ENCODE peak calls at places on chromosomes 16 and 17, in ten cellular contexts. One of them, this sample, is unnamed.
A peak's percentile ranks its signal among the peaks of the same experiment; 100 is the strongest.

GRCh38 chr17:66964083-66964771 is at the start of gene CACNG4:
- DNase-seq in GM23248: no peak
- DNase-seq in NT2/D1: no peak
- DNase-seq in colonic mucosa: no peak
- DNase-seq in IMR-90: no peak
- DNase-seq in endothelial cell of umbilical vein: no peak
- DNase-seq in mesendoderm: peak; percentile 62
- DNase-seq in neural progenitor cell: peak; percentile 74
- DNase-seq in endodermal cell: peak; percentile 84
- DNase-seq in fibroblast of lung: no peak
- DNase-seq in this sample: peak; percentile 27

GRCh38 chr17:81737947-81738800 is 26.1 kb downstream of the SLC25A10 start:
- DNase-seq in fibroblast of lung: no peak
- DNase-seq in colonic mucosa: no peak
- DNase-seq in endothelial cell of umbilical vein: no peak
- DNase-seq in neural progenitor cell: no peak
- DNase-seq in endodermal cell: no peak
- DNase-seq in IMR-90: no peak
- DNase-seq in NT2/D1: no peak
- DNase-seq in mesendoderm: no peak
- DNase-seq in GM23248: no peak
- DNase-seq in this sample: no peak

GRCh38 chr17:31134526-31134925 is 39.7 kb downstream of the NF1 start:
- DNase-seq in colonic mucosa: no peak
- DNase-seq in IMR-90: no peak
- DNase-seq in neural progenitor cell: no peak
- DNase-seq in NT2/D1: no peak
- DNase-seq in GM23248: no peak
- DNase-seq in endothelial cell of umbilical vein: no peak
- DNase-seq in fibroblast of lung: peak; percentile 27
- DNase-seq in mesendoderm: no peak
- DNase-seq in endodermal cell: no peak
- DNase-seq in this sample: no peak

GRCh38 chr16:12087901-12088364 is 111.4 kb downstream of the SNX29 start:
- DNase-seq in fibroblast of lung: no peak
- DNase-seq in endodermal cell: no peak
- DNase-seq in colonic mucosa: no peak
- DNase-seq in mesendoderm: no peak
- DNase-seq in endothelial cell of umbilical vein: no peak
- DNase-seq in GM23248: no peak
- DNase-seq in IMR-90: no peak
- DNase-seq in neural progenitor cell: no peak
- DNase-seq in NT2/D1: no peak
- DNase-seq in this sample: no peak

GRCh38 chr16:24544640-24545039 is 5.3 kb downstream of the RBBP6 start:
- DNase-seq in endothelial cell of umbilical vein: peak; percentile 45
- DNase-seq in neural progenitor cell: no peak
- DNase-seq in NT2/D1: no peak
- DNase-seq in GM23248: peak; percentile 53
- DNase-seq in fibroblast of lung: peak; percentile 27
- DNase-seq in endodermal cell: no peak
- DNase-seq in mesendoderm: no peak
- DNase-seq in colonic mucosa: no peak
- DNase-seq in IMR-90: peak; percentile 74
- DNase-seq in this sample: peak; percentile 15

GRCh38 chr16:70151391-70151790 is 22.2 kb upstream of the CLEC18C start:
- DNase-seq in GM23248: no peak
- DNase-seq in neural progenitor cell: no peak
- DNase-seq in fibroblast of lung: no peak
- DNase-seq in IMR-90: no peak
- DNase-seq in NT2/D1: no peak
- DNase-seq in mesendoderm: no peak
- DNase-seq in endothelial cell of umbilical vein: no peak
- DNase-seq in colonic mucosa: no peak
- DNase-seq in endodermal cell: no peak
- DNase-seq in this sample: no peak

GRCh38 chr17:74750039-74750326 is 1.6 kb downstream of the NHERF1 start:
- DNase-seq in neural progenitor cell: no peak
- DNase-seq in mesendoderm: no peak
- DNase-seq in GM23248: no peak
- DNase-seq in fibroblast of lung: no peak
- DNase-seq in NT2/D1: no peak
- DNase-seq in colonic mucosa: no peak
- DNase-seq in endothelial cell of umbilical vein: no peak
- DNase-seq in IMR-90: no peak
- DNase-seq in endodermal cell: no peak
- DNase-seq in this sample: no peak

GRCh38 chr17:37107406-37108083 is 158.8 kb downstream of the AATF start:
- DNase-seq in IMR-90: peak; percentile 41
- DNase-seq in colonic mucosa: no peak
- DNase-seq in neural progenitor cell: no peak
- DNase-seq in endothelial cell of umbilical vein: no peak
- DNase-seq in fibroblast of lung: peak; percentile 18
- DNase-seq in mesendoderm: no peak
- DNase-seq in endodermal cell: peak; percentile 61
- DNase-seq in GM23248: peak; percentile 57
- DNase-seq in NT2/D1: no peak
- DNase-seq in this sample: peak; percentile 19

GRCh38 chr16:85981826-85982562 is 83.0 kb downstream of the IRF8 start:
- DNase-seq in endothelial cell of umbilical vein: no peak
- DNase-seq in mesendoderm: no peak
- DNase-seq in IMR-90: no peak
- DNase-seq in GM23248: no peak
- DNase-seq in fibroblast of lung: no peak
- DNase-seq in colonic mucosa: no peak
- DNase-seq in neural progenitor cell: peak; percentile 34
- DNase-seq in NT2/D1: no peak
- DNase-seq in endodermal cell: no peak
- DNase-seq in this sample: no peak

GRCh38 chr16:85978976-85979375 is 80.0 kb downstream of the IRF8 start:
- DNase-seq in NT2/D1: no peak
- DNase-seq in neural progenitor cell: no peak
- DNase-seq in endodermal cell: no peak
- DNase-seq in IMR-90: no peak
- DNase-seq in endothelial cell of umbilical vein: no peak
- DNase-seq in fibroblast of lung: no peak
- DNase-seq in GM23248: no peak
- DNase-seq in mesendoderm: no peak
- DNase-seq in colonic mucosa: no peak
- DNase-seq in this sample: no peak

GRCh38 chr16:85979605-85980004 is 80.6 kb downstream of the IRF8 start:
- DNase-seq in NT2/D1: no peak
- DNase-seq in mesendoderm: no peak
- DNase-seq in endodermal cell: no peak
- DNase-seq in GM23248: no peak
- DNase-seq in neural progenitor cell: no peak
- DNase-seq in fibroblast of lung: no peak
- DNase-seq in endothelial cell of umbilical vein: no peak
- DNase-seq in colonic mucosa: peak; percentile 60
- DNase-seq in IMR-90: no peak
- DNase-seq in this sample: no peak

GRCh38 chr16:85982563-85982939 is 83.6 kb downstream of the IRF8 start:
- DNase-seq in endodermal cell: no peak
- DNase-seq in fibroblast of lung: no peak
- DNase-seq in neural progenitor cell: no peak
- DNase-seq in GM23248: no peak
- DNase-seq in IMR-90: no peak
- DNase-seq in mesendoderm: no peak
- DNase-seq in colonic mucosa: no peak
- DNase-seq in NT2/D1: no peak
- DNase-seq in endothelial cell of umbilical vein: no peak
- DNase-seq in this sample: no peak

DNA sequence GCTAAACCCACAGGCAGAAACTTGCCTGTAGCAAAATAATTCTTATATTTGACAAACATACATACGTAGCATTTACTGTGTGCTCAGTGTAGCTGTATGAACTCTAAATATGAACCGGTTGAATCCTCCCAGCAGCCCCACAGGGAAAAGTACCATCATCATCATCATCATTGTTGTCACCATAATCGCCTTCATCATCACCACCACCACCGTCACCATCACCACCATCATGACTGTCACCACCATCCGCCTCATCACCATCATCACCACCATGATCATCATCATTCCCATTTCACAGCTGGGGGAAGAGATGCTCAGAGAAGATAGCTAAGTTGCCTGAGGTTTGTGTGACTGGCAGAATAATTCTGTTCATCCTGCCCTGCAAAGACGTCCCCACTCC is 81.7 kb downstream of the IRF8 start:
- DNase-seq in IMR-90: no peak
- DNase-seq in colonic mucosa: no peak
- DNase-seq in endodermal cell: no peak
- DNase-seq in NT2/D1: no peak
- DNase-seq in fibroblast of lung: no peak
- DNase-seq in neural progenitor cell: no peak
- DNase-seq in GM23248: no peak
- DNase-seq in mesendoderm: no peak
- DNase-seq in endothelial cell of umbilical vein: no peak
- DNase-seq in this sample: no peak
- H3K27me3 ChIP-seq in IMR-90: peaks cover 82% of the 10 kb centered on the region
- H3K27me3 ChIP-seq in colonic mucosa: no peaks in the 10 kb centered on the region
- H3K27me3 ChIP-seq in endodermal cell: no peaks in the 10 kb centered on the region
- H3K27me3 ChIP-seq in NT2/D1: peaks cover 8% of the 10 kb centered on the region
- H3K27me3 ChIP-seq in fibroblast of lung: peaks cover 13% of the 10 kb centered on the region
- H3K27me3 ChIP-seq in neural progenitor cell: no peaks in the 10 kb centered on the region
- H3K27me3 ChIP-seq in GM23248: peaks cover 89% of the 10 kb centered on the region
- H3K27me3 ChIP-seq in mesendoderm: no peaks in the 10 kb centered on the region
- H3K27me3 ChIP-seq in endothelial cell of umbilical vein: peaks cover 2% of the 10 kb centered on the region
- H3K27me3 ChIP-seq in this sample: peaks cover 69% of the 10 kb centered on the region

GRCh38 chr17:27343972-27344607 is 50.2 kb downstream of the WSB1 start:
- DNase-seq in NT2/D1: no peak
- DNase-seq in endothelial cell of umbilical vein: peak; percentile 84
- DNase-seq in fibroblast of lung: no peak
- DNase-seq in GM23248: no peak
- DNase-seq in neural progenitor cell: no peak
- DNase-seq in endodermal cell: peak; percentile 65
- DNase-seq in mesendoderm: no peak
- DNase-seq in colonic mucosa: no peak
- DNase-seq in IMR-90: no peak
- DNase-seq in this sample: no peak
- H3K9ac ChIP-seq in NT2/D1: no peak overlapping the region
- H3K9ac ChIP-seq in endothelial cell of umbilical vein: peak overlapping the region; percentile 6
- H3K9ac ChIP-seq in fibroblast of lung: no peak overlapping the region
- H3K9ac ChIP-seq in GM23248: no peak overlapping the region
- H3K9ac ChIP-seq in neural progenitor cell: no peak overlapping the region
- H3K9ac ChIP-seq in endodermal cell: no peak overlapping the region
- H3K9ac ChIP-seq in mesendoderm: peak overlapping the region; percentile 37
- H3K9ac ChIP-seq in colonic mucosa: no peak overlapping the region
- H3K9ac ChIP-seq in IMR-90: no peak overlapping the region
- H3K9ac ChIP-seq in this sample: no peak overlapping the region

GRCh38 chr16:88626646-88627045 is 11.7 kb upstream of the IL17C start:
- DNase-seq in mesendoderm: no peak
- DNase-seq in neural progenitor cell: no peak
- DNase-seq in GM23248: no peak
- DNase-seq in fibroblast of lung: no peak
- DNase-seq in endodermal cell: no peak
- DNase-seq in colonic mucosa: no peak
- DNase-seq in NT2/D1: no peak
- DNase-seq in IMR-90: no peak
- DNase-seq in endothelial cell of umbilical vein: no peak
- DNase-seq in this sample: no peak

GRCh38 chr16:88629835-88630234 is 8.5 kb upstream of the IL17C start:
- DNase-seq in IMR-90: no peak
- DNase-seq in NT2/D1: no peak
- DNase-seq in endothelial cell of umbilical vein: no peak
- DNase-seq in endodermal cell: no peak
- DNase-seq in colonic mucosa: no peak
- DNase-seq in mesendoderm: no peak
- DNase-seq in neural progenitor cell: no peak
- DNase-seq in GM23248: no peak
- DNase-seq in fibroblast of lung: no peak
- DNase-seq in this sample: no peak

GRCh38 chr16:88628512-88628974 is 9.8 kb upstream of the IL17C start:
- DNase-seq in endothelial cell of umbilical vein: peak; percentile 14
- DNase-seq in IMR-90: no peak
- DNase-seq in GM23248: no peak
- DNase-seq in colonic mucosa: no peak
- DNase-seq in fibroblast of lung: no peak
- DNase-seq in mesendoderm: peak; percentile 90
- DNase-seq in NT2/D1: peak; percentile 63
- DNase-seq in neural progenitor cell: peak; percentile 72
- DNase-seq in endodermal cell: peak; percentile 93
- DNase-seq in this sample: no peak

GRCh38 chr16:88630433-88630832 is 7.9 kb upstream of the IL17C start:
- DNase-seq in fibroblast of lung: no peak
- DNase-seq in endothelial cell of umbilical vein: no peak
- DNase-seq in IMR-90: no peak
- DNase-seq in neural progenitor cell: no peak
- DNase-seq in NT2/D1: no peak
- DNase-seq in GM23248: no peak
- DNase-seq in mesendoderm: no peak
- DNase-seq in endodermal cell: no peak
- DNase-seq in colonic mucosa: no peak
- DNase-seq in this sample: no peak

DNA sequence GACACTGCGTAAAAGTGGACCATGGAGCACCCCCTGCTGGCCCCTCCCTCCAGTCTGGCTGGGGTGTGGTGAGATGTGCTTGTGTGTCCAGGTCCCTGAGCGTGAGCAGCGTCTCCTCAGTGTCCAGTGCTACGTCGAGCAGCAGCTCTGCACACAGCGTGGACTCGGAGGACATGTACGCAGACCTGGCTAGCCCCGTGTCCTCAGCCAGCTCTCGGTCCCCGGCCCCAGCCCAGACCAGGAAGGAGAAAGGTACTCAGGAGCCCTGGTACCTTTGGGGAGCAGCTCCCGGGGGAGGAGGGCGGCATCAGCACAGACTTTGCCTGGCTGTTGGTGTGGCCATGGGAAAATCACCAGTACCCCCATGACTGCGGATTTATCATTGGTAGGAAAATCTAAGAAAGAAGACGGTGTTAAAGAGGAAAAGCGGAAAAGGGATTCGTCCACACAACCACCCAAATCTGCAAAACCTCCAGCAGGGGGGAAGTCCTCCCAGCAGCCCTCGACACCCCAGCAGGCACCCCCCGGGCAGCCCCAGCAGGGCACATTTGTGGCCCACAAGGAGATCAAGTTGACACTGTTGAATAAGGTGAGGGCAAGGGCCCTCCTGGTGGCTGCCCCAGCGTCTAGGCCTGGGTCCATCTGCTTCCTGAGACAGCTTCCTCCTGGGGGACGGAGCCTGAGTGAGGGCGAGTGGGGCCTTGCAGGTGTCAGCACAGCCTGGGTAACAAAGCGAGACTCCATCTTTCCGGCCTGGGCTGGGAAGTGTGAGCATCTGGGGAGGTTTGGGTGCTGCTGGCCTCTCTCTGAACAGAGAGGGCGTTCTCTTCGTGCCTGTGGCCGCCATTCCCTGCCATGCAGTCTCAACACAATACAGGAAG is 10.6 kb upstream of the IL17C start:
- DNase-seq in GM23248: no peak
- DNase-seq in IMR-90: no peak
- DNase-seq in endodermal cell: no peak
- DNase-seq in mesendoderm: no peak
- DNase-seq in endothelial cell of umbilical vein: no peak
- DNase-seq in fibroblast of lung: no peak
- DNase-seq in neural progenitor cell: no peak
- DNase-seq in NT2/D1: no peak
- DNase-seq in colonic mucosa: no peak
- DNase-seq in this sample: no peak
- H3K36me3 ChIP-seq in GM23248: peaks cover 6% of the 10 kb centered on the region
- H3K36me3 ChIP-seq in IMR-90: peaks cover 78% of the 10 kb centered on the region
- H3K36me3 ChIP-seq in endodermal cell: peaks cover 69% of the 10 kb centered on the region
- H3K36me3 ChIP-seq in mesendoderm: peaks cover 9% of the 10 kb centered on the region
- H3K36me3 ChIP-seq in endothelial cell of umbilical vein: peaks cover 10% of the 10 kb centered on the region
- H3K36me3 ChIP-seq in fibroblast of lung: peaks cover 27% of the 10 kb centered on the region
- H3K36me3 ChIP-seq in neural progenitor cell: no peaks in the 10 kb centered on the region
- H3K36me3 ChIP-seq in NT2/D1: peaks cover 93% of the 10 kb centered on the region
- H3K36me3 ChIP-seq in colonic mucosa: peaks cover 18% of the 10 kb centered on the region
- H3K36me3 ChIP-seq in this sample: peaks cover 82% of the 10 kb centered on the region

DNA sequence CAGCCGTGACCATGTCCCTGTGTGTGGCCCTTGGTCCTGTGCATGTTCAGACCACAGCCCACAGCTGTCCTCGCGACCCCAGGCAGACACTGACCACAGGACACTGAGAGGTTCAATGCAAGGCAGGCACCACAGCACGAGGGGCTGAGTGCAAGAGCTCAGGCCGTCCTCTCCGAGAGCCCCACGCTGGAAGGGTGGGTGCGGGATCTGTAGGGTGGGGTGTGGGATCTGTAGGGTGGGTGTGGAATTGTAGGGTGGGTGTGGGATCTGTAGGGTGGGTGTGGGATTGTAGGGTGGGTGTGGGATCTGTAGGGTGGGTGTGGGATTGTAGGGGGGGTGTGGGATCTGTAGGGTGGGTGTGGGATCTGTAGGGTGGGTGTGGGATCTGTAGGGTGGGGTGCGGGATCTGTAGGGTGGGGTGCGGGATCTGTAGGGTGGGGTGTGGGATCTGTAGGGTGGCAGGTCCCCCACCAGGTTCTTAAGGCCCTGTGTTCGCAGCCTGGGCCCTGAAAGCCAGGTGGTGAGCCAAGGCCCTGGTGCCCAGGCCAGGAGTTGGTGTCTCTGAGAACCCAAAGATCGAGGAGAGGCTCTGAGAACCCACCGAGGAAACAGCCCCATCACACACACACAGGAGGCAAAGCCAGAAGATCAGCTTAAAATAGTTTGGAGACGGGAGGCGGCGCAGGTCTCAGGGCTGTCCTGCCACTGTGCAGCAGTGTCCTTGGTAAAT is 48.2 kb downstream of the METRNL start:
- DNase-seq in endodermal cell: peak; percentile 42
- DNase-seq in endothelial cell of umbilical vein: no peak
- DNase-seq in GM23248: no peak
- DNase-seq in mesendoderm: no peak
- DNase-seq in NT2/D1: no peak
- DNase-seq in colonic mucosa: no peak
- DNase-seq in neural progenitor cell: no peak
- DNase-seq in IMR-90: no peak
- DNase-seq in fibroblast of lung: no peak
- DNase-seq in this sample: no peak
- H3K27me3 ChIP-seq in endodermal cell: peaks cover 6% of the 10 kb centered on the region
- H3K27me3 ChIP-seq in endothelial cell of umbilical vein: no peaks in the 10 kb centered on the region
- H3K27me3 ChIP-seq in GM23248: no peaks in the 10 kb centered on the region
- H3K27me3 ChIP-seq in mesendoderm: no peaks in the 10 kb centered on the region
- H3K27me3 ChIP-seq in NT2/D1: no peaks in the 10 kb centered on the region
- H3K27me3 ChIP-seq in colonic mucosa: no peaks in the 10 kb centered on the region
- H3K27me3 ChIP-seq in neural progenitor cell: peaks cover 15% of the 10 kb centered on the region
- H3K27me3 ChIP-seq in IMR-90: peaks cover 38% of the 10 kb centered on the region
- H3K27me3 ChIP-seq in fibroblast of lung: no peaks in the 10 kb centered on the region
- H3K27me3 ChIP-seq in this sample: peaks cover 9% of the 10 kb centered on the region

This sample was measured in adipocyte.